ENCODE peak calls at places on chromosomes 6 and 20, in six cellular contexts. Z is lower lobe of right lung; E is SK-N-SH treated with all-trans-retinoic acid at 6 μM for 48 hours; K is aorta; Q is gastroesophageal sphincter; P is activated naive CD4-positive, alpha-beta T cell treated with anti-CD3 and anti-CD28 coated beads, Interleukin-2, amount 50 U/mL, for 72 hours. N is an unnamed sample.

GRCh38 chr6:150799276-150799805 is 66.2 kb upstream of the MTHFD1L start:
- ATAC-seq in Z (no peak), E (no peak), K (peak; percentile 36), Q (peak; percentile 53), P (no peak), N (no peak)

GRCh38 chr6:35757461-35758123 is 18.8 kb upstream of the CLPSL2 start:
- ATAC-seq in Z (no peak), E (peak; percentile 58), K (no peak), Q (no peak), P (no peak), N (no peak)

GRCh38 chr20:38433304-38433972 is 1.7 kb downstream of the SNHG17 start:
- ATAC-seq in Z (no peak), E (no peak), K (no peak), Q (no peak), P (no peak), N (no peak)

GRCh38 chr6:136659991-136660499 is 109.8 kb upstream of the MAP7 start:
- ATAC-seq in Z (no peak), E (no peak), K (no peak), Q (no peak), P (no peak), N (no peak)

GRCh38 chr6:69090132-69090531 is 455.1 kb downstream of the ADGRB3 start:
- ATAC-seq in Z (no peak), E (peak; percentile 68), K (peak; percentile 40), Q (peak; percentile 71), P (no peak), N (no peak)

GRCh38 chr20:62551408-62552323 is 75.9 kb upstream of the GATA5 start:
- ATAC-seq in Z (no peak), E (no peak), K (no peak), Q (no peak), P (no peak), N (no peak)

GRCh38 chr20:4322499-4322898 is 307.1 kb upstream of the RNF24 start:
- ATAC-seq in Z (no peak), E (no peak), K (no peak), Q (no peak), P (no peak), N (no peak)

GRCh38 chr20:41110930-41111577 is 26.3 kb upstream of the PLCG1 start:
- ATAC-seq in Z (peak; percentile 61), E (no peak), K (no peak), Q (no peak), P (peak; percentile 54), N (peak; percentile 18)

GRCh38 chr6:166419717-166420116 is 37.0 kb upstream of the MPC1 start:
- ATAC-seq in Z (no peak), E (no peak), K (no peak), Q (no peak), P (peak; percentile 12), N (no peak)

GRCh38 chr20:62258499-62259293 is 20.4 kb downstream of the OSBPL2 start:
- ATAC-seq in Z (no peak), E (peak; percentile 91), K (peak; percentile 84), Q (peak; percentile 90), P (no peak), N (no peak)

GRCh38 chr6:72382602-72383529 is 239.0 kb upstream of the KCNQ5 start:
- ATAC-seq in Z (no peak), E (no peak), K (no peak), Q (no peak), P (no peak), N (no peak)

GRCh38 chr6:56890683-56891429 is 64.1 kb upstream of the BEND6 start:
- ATAC-seq in Z (peak; percentile 47), E (peak; percentile 86), K (no peak), Q (peak; percentile 58), P (peak; percentile 37), N (no peak)

GRCh38 chr6:484729-485111 is 93.2 kb downstream of the IRF4 start:
- ATAC-seq in Z (no peak), E (no peak), K (no peak), Q (no peak), P (no peak), N (no peak)

GRCh38 chr6:108760158-108761050 is 87.8 kb upstream of the ARMC2 start:
- ATAC-seq in Z (no peak), E (peak; percentile 85), K (peak; percentile 42), Q (peak; percentile 13), P (no peak), N (no peak)

GRCh38 chr6:45951771-45952529 is 63.7 kb downstream of the CLIC5 start:
- ATAC-seq in Z (peak; percentile 87), E (no peak), K (no peak), Q (no peak), P (no peak), N (no peak)

N was measured in esophagus mucosa.